ENCODE peak calls at places on chromosomes 4 and X, in six cellular contexts. One of them, this sample, is unnamed.

GRCh38 chr4:29708473-29708872 is 1011.7 kb upstream of the PCDH7 start:
- DNase-seq in tibial nerve: no peak
- DNase-seq in vagina: no peak
- DNase-seq in breast epithelium: no peak
- DNase-seq in lower leg skin: no peak
- DNase-seq in upper lobe of left lung: no peak
- DNase-seq in this sample: no peak

GRCh38 chrX:17412692-17413091 is 37.7 kb downstream of the NHS start:
- DNase-seq in tibial nerve: no peak
- DNase-seq in vagina: no peak
- DNase-seq in breast epithelium: no peak
- DNase-seq in lower leg skin: no peak
- DNase-seq in upper lobe of left lung: no peak
- DNase-seq in this sample: no peak

GRCh38 chr4:26433556-26433955 is 56.7 kb downstream of the CCKAR start:
- DNase-seq in tibial nerve: no peak
- DNase-seq in vagina: no peak
- DNase-seq in breast epithelium: no peak
- DNase-seq in lower leg skin: no peak
- DNase-seq in upper lobe of left lung: no peak
- DNase-seq in this sample: no peak

GRCh38 chrX:45696762-45697161 is 496.1 kb upstream of the DIPK2B start:
- DNase-seq in tibial nerve: no peak
- DNase-seq in vagina: no peak
- DNase-seq in breast epithelium: no peak
- DNase-seq in lower leg skin: no peak
- DNase-seq in upper lobe of left lung: no peak
- DNase-seq in this sample: no peak

GRCh38 chr4:124846306-124846705 is 133.8 kb upstream of the ANKRD50 start:
- DNase-seq in tibial nerve: no peak
- DNase-seq in vagina: no peak
- DNase-seq in breast epithelium: no peak
- DNase-seq in lower leg skin: no peak
- DNase-seq in upper lobe of left lung: no peak
- DNase-seq in this sample: no peak

GRCh38 chrX:120468479-120468824 is 644 bp downstream of the LAMP2 start:
- DNase-seq in tibial nerve: no peak
- DNase-seq in vagina: no peak
- DNase-seq in breast epithelium: no peak
- DNase-seq in lower leg skin: no peak
- DNase-seq in upper lobe of left lung: no peak
- DNase-seq in this sample: no peak

GRCh38 chrX:150575415-150575814 is 7.0 kb downstream of the MTM1 start:
- DNase-seq in tibial nerve: no peak
- DNase-seq in vagina: no peak
- DNase-seq in breast epithelium: no peak
- DNase-seq in lower leg skin: peak; percentile 50
- DNase-seq in upper lobe of left lung: peak; percentile 59
- DNase-seq in this sample: no peak

GRCh38 chrX:29687687-29688086 is 527.7 kb upstream of the MAGEB2 start:
- DNase-seq in tibial nerve: no peak
- DNase-seq in vagina: no peak
- DNase-seq in breast epithelium: no peak
- DNase-seq in lower leg skin: no peak
- DNase-seq in upper lobe of left lung: no peak
- DNase-seq in this sample: no peak

GRCh38 chrX:2412131-2412530 is 88.6 kb downstream of the DHRSX start:
- DNase-seq in tibial nerve: no peak
- DNase-seq in vagina: no peak
- DNase-seq in breast epithelium: no peak
- DNase-seq in lower leg skin: no peak
- DNase-seq in upper lobe of left lung: no peak
- DNase-seq in this sample: no peak

GRCh38 chr4:8010618-8011017 is 71.0 kb upstream of the AFAP1 start:
- DNase-seq in tibial nerve: peak; percentile 10
- DNase-seq in vagina: no peak
- DNase-seq in breast epithelium: no peak
- DNase-seq in lower leg skin: no peak
- DNase-seq in upper lobe of left lung: peak; percentile 33
- DNase-seq in this sample: no peak

GRCh38 chr4:149223659-149224058 is 592.0 kb downstream of the IQCM start:
- DNase-seq in tibial nerve: no peak
- DNase-seq in vagina: no peak
- DNase-seq in breast epithelium: no peak
- DNase-seq in lower leg skin: no peak
- DNase-seq in upper lobe of left lung: no peak
- DNase-seq in this sample: no peak

DNA sequence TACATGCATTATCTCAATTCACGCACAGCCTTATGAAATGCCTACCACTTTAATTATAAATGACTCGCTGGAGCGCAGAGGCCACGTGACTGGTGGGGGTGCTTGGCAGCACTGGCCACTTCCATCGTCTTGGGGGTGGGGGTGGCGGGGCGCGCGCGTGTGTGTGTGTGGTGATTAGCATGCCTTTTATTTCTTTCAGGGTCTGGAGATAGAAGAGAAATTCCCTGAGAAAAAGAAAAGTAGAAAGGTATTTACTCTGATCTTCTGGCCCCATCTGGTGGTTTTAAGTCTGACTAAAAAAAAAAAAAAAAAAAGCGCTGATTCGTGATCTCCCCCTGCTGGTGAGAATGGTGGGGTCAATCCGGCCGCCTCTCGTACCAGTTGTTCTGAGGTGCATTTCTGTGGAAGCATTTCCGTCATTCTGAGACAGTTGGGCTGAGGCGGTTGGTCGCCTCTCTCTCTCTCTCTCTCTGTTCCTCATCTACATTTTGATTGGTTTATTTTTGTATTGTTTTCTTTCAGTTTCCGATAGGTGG is at the start of gene CCNB3:
- DNase-seq in tibial nerve: peak; percentile 65
- DNase-seq in vagina: no peak
- DNase-seq in breast epithelium: peak; percentile 56
- DNase-seq in lower leg skin: peak; percentile 33
- DNase-seq in upper lobe of left lung: peak; percentile 71
- DNase-seq in this sample: peak; percentile 85
- TF ChIP-seq POLR2A in tibial nerve: no peak
- TF ChIP-seq POLR2A in vagina: no peak
- TF ChIP-seq POLR2A in breast epithelium: no peak
- TF ChIP-seq POLR2A in lower leg skin: no peak
- TF ChIP-seq POLR2A in upper lobe of left lung: peak; percentile 32
- TF ChIP-seq POLR2A in this sample: peak; percentile 19

GRCh38 chr4:72295966-72296557 is 264.3 kb downstream of the NPFFR2 start:
- DNase-seq in tibial nerve: no peak
- DNase-seq in vagina: no peak
- DNase-seq in breast epithelium: no peak
- DNase-seq in lower leg skin: no peak
- DNase-seq in upper lobe of left lung: no peak
- DNase-seq in this sample: peak; percentile 24
- TF ChIP-seq POLR2A in tibial nerve: no peak
- TF ChIP-seq POLR2A in vagina: no peak
- TF ChIP-seq POLR2A in breast epithelium: no peak
- TF ChIP-seq POLR2A in lower leg skin: no peak
- TF ChIP-seq POLR2A in upper lobe of left lung: no peak
- TF ChIP-seq POLR2A in this sample: no peak

GRCh38 chrX:70434352-70434866 is 10.2 kb upstream of the DLG3 start:
- DNase-seq in tibial nerve: peak; percentile 77
- DNase-seq in vagina: peak; percentile 96
- DNase-seq in breast epithelium: peak; percentile 81
- DNase-seq in lower leg skin: peak; percentile 74
- DNase-seq in upper lobe of left lung: peak; percentile 88
- DNase-seq in this sample: peak; percentile 65
- TF ChIP-seq POLR2A in tibial nerve: peak; percentile 12
- TF ChIP-seq POLR2A in vagina: peak; percentile 7
- TF ChIP-seq POLR2A in breast epithelium: no peak
- TF ChIP-seq POLR2A in lower leg skin: no peak
- TF ChIP-seq POLR2A in upper lobe of left lung: peak; percentile 27
- TF ChIP-seq POLR2A in this sample: no peak

GRCh38 chr4:153467154-153467896 is 1.2 kb downstream of the TMEM131L start:
- DNase-seq in tibial nerve: no peak
- DNase-seq in vagina: no peak
- DNase-seq in breast epithelium: peak; percentile 65
- DNase-seq in lower leg skin: no peak
- DNase-seq in upper lobe of left lung: peak; percentile 93
- DNase-seq in this sample: peak; percentile 73
- TF ChIP-seq POLR2A in tibial nerve: no peak
- TF ChIP-seq POLR2A in vagina: no peak
- TF ChIP-seq POLR2A in breast epithelium: no peak
- TF ChIP-seq POLR2A in lower leg skin: no peak
- TF ChIP-seq POLR2A in upper lobe of left lung: peak; percentile 49
- TF ChIP-seq POLR2A in this sample: peak; percentile 31

DNA sequence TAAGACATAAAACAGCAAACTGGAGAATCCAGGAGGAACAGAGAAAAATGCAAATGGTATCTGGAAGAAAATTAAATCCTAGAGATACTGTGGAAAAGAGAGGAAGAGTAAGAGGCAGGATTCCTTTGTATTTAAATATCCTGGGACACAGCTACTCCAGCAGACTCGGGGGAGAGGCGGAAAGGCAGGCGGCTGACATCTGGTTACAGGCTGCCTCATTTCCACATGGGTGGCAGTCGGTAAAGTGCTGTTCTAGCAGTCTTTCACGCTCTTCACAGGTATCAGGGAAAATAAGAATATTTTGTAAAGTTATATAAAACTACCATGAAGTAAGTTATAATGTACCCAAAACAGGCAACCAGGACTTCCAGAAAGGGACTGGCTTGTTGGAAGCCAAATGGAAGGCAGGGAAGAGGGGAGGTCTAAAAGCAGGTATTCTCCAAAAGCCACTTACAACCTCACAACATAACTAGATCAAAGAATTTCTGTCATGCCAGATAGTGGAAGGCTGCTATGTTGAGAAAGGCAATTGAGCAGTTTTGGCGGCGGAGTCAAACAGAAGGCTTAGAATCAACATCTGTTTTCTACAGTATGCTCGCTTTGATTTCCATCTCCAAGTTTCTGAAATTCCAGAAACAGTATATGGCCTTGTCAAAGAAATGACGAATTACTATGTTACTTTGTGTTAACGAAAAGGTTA is 1.3 kb upstream of the TIGD2 start:
- DNase-seq in tibial nerve: no peak
- DNase-seq in vagina: no peak
- DNase-seq in breast epithelium: no peak
- DNase-seq in lower leg skin: no peak
- DNase-seq in upper lobe of left lung: no peak
- DNase-seq in this sample: peak; percentile 22
- TF ChIP-seq POLR2A in tibial nerve: no peak
- TF ChIP-seq POLR2A in vagina: no peak
- TF ChIP-seq POLR2A in breast epithelium: no peak
- TF ChIP-seq POLR2A in lower leg skin: no peak
- TF ChIP-seq POLR2A in upper lobe of left lung: no peak
- TF ChIP-seq POLR2A in this sample: no peak

GRCh38 chr4:185576918-185577591 is 41.7 kb upstream of the PDLIM3 start:
- DNase-seq in tibial nerve: no peak
- DNase-seq in vagina: no peak
- DNase-seq in breast epithelium: no peak
- DNase-seq in lower leg skin: no peak
- DNase-seq in upper lobe of left lung: no peak
- DNase-seq in this sample: no peak
- TF ChIP-seq POLR2A in tibial nerve: no peak
- TF ChIP-seq POLR2A in vagina: no peak
- TF ChIP-seq POLR2A in breast epithelium: no peak
- TF ChIP-seq POLR2A in lower leg skin: no peak
- TF ChIP-seq POLR2A in upper lobe of left lung: no peak
- TF ChIP-seq POLR2A in this sample: no peak

DNA sequence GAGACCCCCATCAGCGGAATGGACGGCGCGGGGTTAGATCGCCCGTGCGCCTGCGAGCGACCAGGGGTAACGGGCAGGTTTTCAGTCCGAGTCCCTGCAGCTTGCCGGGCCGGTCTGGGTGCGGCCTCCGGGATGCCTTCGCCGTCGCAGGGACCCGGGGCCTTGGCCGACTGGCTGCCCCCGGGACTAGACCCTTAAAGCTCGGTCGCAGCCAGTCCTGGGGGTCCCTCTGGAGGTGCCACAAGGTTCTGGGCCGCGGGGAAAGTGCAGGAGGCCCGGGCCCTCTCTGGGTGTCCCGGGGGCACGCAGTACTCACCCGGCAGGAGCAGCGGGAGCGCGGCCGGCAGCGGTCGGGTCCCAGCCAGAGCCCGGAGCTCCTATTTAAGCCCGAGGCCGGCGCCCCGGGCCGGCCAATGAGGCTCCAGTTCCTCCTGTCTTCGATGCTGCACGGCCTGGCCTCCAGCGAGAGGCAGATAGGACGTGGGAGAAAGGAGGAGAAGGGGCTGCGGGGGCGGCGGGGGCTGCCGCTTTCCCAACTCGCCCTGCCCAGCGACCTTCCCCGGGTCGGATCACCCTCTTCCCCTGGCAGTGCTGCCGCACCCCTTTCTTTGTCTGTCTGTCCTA is at the start of gene SPON2:
- DNase-seq in tibial nerve: no peak
- DNase-seq in vagina: no peak
- DNase-seq in breast epithelium: peak; percentile 50
- DNase-seq in lower leg skin: no peak
- DNase-seq in upper lobe of left lung: no peak
- DNase-seq in this sample: no peak
- TF ChIP-seq POLR2A in tibial nerve: no peak
- TF ChIP-seq POLR2A in vagina: peak; percentile 30
- TF ChIP-seq POLR2A in breast epithelium: no peak
- TF ChIP-seq POLR2A in lower leg skin: no peak
- TF ChIP-seq POLR2A in upper lobe of left lung: peak; percentile 17
- TF ChIP-seq POLR2A in this sample: no peak

This sample was measured in erythroblast.